ENCODE peak calls at places on chromosomes 12 and 14, in six cellular contexts. E is lung, Q is ovary, P is breast epithelium, K is fibroblast of lung, C is tibial artery. G is an unnamed sample. For H3K36me3, the result is how much of the 10 kb centered on the place peaks cover.

GRCh38 chr12:62817556-62818271 is 117.2 kb downstream of the PPM1H start:
- DNase-seq in Q (peak), P (no peak), C (no peak), E (no peak), K (peak), G (no peak)

GRCh38 chr14:92039073-92039719 is 663 bp downstream of the TRIP11 start:
- DNase-seq in C (no peak), K (peak), Q (peak), P (peak), E (no peak), G (no peak)

GRCh38 chr12:92465786-92466185 is 237.0 kb upstream of the PLEKHG7 start:
- DNase-seq in K (no peak), P (no peak), E (no peak), Q (no peak), C (no peak), G (no peak)

GRCh38 chr12:58148976-58149375 is 207.6 kb downstream of the ATP23 start:
- DNase-seq in C (no peak), K (no peak), E (no peak), Q (no peak), P (no peak), G (no peak)

GRCh38 chr12:106919910-106920544 is 35.7 kb upstream of the TMEM263 start:
- DNase-seq in E (no peak), Q (no peak), K (peak), P (no peak), C (no peak), G (no peak)

GRCh38 chr14:101628471-101628966 is 67.2 kb downstream of the DIO3 start:
- DNase-seq in P (peak), K (peak), E (peak), Q (peak), C (peak), G (no peak)

GRCh38 chr14:91218041-91218440 is 26.5 kb downstream of the GPR68 start:
- DNase-seq in P (no peak), K (no peak), E (no peak), Q (no peak), C (no peak), G (no peak)

GRCh38 chr12:130818381-130819247 is 20.4 kb downstream of the STX2 start:
- DNase-seq in P (peak), E (peak), C (no peak), Q (peak), K (peak), G (no peak)

GRCh38 chr14:89004195-89004594 is 179.7 kb downstream of the TTC8 start:
- DNase-seq in Q (no peak), K (peak), C (no peak), E (no peak), P (no peak), G (no peak)

DNA sequence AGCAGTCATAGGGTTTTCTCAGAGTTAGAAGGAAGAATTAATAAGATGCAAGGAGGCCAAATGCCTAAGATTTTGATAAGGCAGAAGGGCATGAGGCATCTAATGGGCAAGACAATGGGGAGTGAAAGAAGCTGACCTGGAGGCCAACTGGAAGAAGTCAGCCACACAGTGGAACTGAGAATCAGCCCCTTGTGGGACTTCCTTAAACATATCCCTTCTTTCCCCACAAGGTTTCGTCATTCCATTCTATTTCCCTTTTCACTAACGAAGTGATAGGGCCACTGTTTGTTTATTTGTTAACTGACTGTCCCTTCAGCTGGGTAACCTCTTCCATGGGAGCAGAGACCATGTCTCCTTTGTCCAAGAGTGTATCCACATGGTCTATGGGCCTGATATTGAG is 86.2 kb downstream of the HELB start:
- DNase-seq in C (no peak), Q (no peak), P (no peak), K (no peak), E (no peak), G (no peak)
- TF ChIP-seq CTCF in C (no peak), Q (no peak), P (no peak), K (no peak), E (no peak), G (no peak)

GRCh38 chr14:51871846-51872245 is 11.4 kb downstream of the GNG2 start:
- DNase-seq in C (no peak), K (no peak), Q (no peak), P (no peak), E (no peak), G (no peak)

GRCh38 chr14:51870620-51871019 is 10.2 kb downstream of the GNG2 start:
- DNase-seq in C (no peak), Q (no peak), E (no peak), P (no peak), K (no peak), G (no peak)

GRCh38 chr14:51872396-51872795 is 12.0 kb downstream of the GNG2 start:
- DNase-seq in Q (no peak), C (no peak), P (no peak), K (no peak), E (no peak), G (no peak)

GRCh38 chr14:51869426-51870113 is 9.2 kb downstream of the GNG2 start:
- DNase-seq in C (no peak), K (no peak), P (no peak), E (no peak), Q (no peak), G (no peak)

DNA sequence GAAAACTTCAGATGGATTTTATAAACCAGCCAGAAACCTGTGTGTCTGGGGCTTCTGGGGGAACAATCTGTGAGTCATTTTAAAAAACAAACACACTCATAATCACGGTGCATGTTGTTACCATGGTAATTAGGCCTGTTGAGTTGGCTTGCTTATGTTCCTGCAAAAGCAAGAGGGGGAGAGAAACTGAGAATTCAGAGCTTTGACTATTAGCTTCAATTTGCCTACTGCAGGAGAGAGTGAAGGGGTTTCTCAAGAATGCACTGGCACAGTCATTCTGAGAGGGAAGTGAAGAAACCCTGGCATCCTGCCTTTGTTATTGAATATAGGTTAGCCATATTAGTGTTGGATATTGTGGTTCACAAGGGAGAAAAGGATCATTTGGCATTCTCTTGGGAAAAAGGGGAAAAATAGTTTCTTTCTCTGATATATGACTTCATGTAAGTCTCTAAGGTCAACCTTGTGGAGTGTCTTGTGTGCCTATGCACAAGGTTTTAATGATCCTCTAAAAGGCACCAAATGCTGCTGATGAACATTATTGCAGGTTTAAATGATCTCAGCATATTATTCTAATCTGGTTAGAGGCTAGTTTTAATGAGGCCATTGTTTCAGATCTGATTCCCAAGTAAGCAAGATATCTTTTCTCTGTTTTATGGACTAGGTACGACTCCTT is 12.9 kb downstream of the GNG2 start:
- DNase-seq in E (no peak), P (no peak), Q (no peak), C (no peak), K (peak), G (no peak)
- H3K27ac ChIP-seq in E (no peak), P (peak), Q (no peak), C (no peak), K (peak), G (no peak)

DNA sequence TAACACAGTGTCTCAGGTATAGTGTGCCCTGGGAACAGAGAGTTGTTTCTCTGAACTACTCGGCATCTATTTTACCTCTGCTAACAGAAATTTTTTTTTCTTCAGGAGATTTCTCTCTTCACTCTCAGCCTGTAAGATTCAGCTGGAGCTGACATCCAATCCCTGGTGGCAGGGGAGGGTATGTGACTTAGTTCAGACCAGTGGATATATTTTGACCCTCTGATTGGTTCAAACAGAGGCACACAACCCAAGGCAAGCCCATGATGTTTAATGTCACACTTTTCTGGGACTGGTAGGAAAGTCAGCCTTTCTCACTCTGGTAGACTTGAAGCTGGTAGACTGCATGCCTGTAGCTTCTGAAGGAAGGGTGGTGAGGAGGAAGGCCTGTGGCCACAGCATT is 147.9 kb downstream of the HMGA2 start:
- DNase-seq in K (no peak), C (no peak), Q (no peak), E (no peak), P (no peak), G (no peak)
- H3K36me3 ChIP-seq in K (under half), C (under half), Q (under half), E (under half), P (under half), G (under half)

DNA sequence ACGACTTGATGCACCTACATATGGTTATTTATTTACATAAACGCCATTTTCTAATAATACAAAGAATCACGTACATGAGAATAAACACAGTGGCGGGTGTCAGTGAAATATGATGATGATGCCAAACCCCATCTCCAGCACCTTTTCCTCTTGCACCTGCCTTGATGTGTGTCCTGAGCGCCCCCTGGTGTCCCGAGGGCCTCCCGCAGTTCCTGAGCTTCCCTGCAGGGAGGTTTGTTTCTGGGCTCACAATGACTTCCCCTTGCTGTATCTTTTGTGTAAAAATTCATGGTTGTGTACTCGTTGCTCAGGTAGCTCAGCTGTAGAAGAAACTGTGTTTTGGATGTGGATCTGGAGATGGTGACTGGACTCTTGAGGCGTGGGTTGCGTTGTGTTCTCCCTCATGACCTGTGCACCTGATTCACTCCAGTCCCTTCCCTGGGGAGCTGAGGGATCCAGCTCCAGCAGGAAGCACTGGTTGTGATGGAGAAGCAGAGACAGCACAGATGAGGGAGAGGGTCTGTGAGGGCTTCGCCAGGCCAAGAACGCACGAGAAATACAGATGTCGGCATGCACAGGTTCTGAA is 1037.8 kb downstream of the TMEM121 start:
- DNase-seq in K (no peak), C (no peak), E (peak), P (no peak), Q (no peak), G (no peak)
- TF ChIP-seq CTCF in K (no peak), C (no peak), E (no peak), P (no peak), Q (no peak), G (no peak)

GRCh38 chr12:127393896-127394295 is 873.1 kb upstream of the TMEM132C start:
- DNase-seq in P (no peak), C (no peak), Q (no peak), E (no peak), K (peak), G (no peak)
- H3K27ac ChIP-seq in P (no peak), C (no peak), Q (no peak), E (no peak), K (peak), G (no peak)

DNA sequence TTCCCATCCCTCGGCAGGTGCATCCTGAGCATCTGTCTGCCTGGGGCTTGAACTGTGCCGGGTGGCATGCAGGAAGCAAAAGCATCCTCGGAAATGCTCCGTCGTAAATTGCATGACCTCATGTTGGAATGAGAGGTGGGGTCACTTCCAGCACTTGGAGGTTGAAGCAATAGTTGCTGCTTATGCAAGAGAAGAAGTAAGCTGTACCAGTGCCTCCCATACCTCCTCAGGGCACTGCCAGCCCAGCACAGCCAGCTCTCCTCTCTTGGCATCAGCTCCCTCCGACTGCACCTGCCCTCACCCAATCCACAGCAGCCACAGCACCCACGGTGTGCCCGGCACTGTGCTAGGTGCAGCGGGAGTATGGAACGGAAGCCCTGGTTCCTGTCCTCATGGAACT is 11.5 kb downstream of the TEAD4 start:
- DNase-seq in K (no peak), C (no peak), E (no peak), Q (no peak), P (no peak), G (no peak)
- H3K36me3 ChIP-seq in K (under half), C (under half), E (under half), Q (under half), P (under half), G (under half)

GRCh38 chr12:6612247-6612646 is 5.1 kb upstream of the CHD4 start:
- DNase-seq in Q (no peak), E (no peak), P (no peak), K (no peak), C (no peak), G (no peak)

GRCh38 chr12:6612652-6613014 is 5.5 kb upstream of the CHD4 start:
- DNase-seq in E (no peak), P (no peak), Q (no peak), K (no peak), C (no peak), G (no peak)

GRCh38 chr12:6613015-6613775 is 6.0 kb upstream of the CHD4 start:
- DNase-seq in K (peak), P (peak), C (peak), Q (peak), E (peak), G (peak)

GRCh38 chr12:6614513-6615177 is 7.5 kb upstream of the CHD4 start:
- DNase-seq in Q (no peak), P (no peak), C (no peak), E (no peak), K (no peak), G (no peak)

GRCh38 chr12:6613776-6614512 is 6.8 kb upstream of the CHD4 start:
- DNase-seq in C (peak), K (peak), Q (peak), E (peak), P (peak), G (peak)
- TF ChIP-seq CTCF in C (no peak), K (peak), Q (no peak), E (no peak), P (no peak), G (no peak)

DNA sequence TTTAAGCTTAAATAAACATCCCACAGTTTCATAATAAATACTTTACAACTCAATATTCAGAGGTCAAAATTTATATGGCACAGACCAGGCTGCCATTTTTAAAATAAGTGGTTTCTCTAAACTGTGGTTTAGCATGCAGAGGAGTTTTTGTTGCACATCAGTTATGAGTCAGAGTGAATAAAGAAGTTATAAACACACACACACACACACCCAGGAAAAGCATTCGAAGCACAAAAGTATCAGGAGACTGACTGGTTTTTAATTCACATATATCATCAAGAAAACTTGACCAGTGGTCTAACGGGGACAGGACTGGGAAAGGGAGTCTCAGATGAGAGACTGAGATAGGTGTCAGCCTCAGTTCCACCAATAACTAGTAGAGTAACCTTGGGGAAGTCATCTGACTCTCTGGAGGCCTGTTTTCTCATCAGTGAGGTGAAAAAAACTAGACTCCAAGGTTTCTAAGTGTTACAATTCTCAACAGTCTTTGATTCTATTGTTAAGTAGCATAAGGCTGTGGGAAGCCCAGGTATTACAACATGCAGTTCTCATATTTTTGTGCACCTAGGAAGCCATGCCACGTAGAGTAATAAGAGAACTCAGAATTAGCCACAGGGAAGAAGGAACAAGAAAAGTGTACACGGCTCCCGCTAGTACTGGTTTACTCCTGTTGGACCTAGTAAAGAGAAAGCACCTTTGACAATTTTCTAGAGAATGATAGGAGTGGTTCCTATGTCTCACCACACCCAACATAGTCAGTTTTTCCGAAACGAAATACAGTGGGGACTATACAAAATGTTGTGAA is 5.2 kb downstream of the PPTC7 start:
- DNase-seq in E (no peak), K (peak), C (no peak), Q (no peak), P (no peak), G (no peak)
- H3K27ac ChIP-seq in E (peak), K (peak), C (peak), Q (peak), P (peak), G (no peak)

GRCh38 chr12:121248611-121249010 is 38.7 kb downstream of the P2RX4 start:
- DNase-seq in Q (no peak), E (no peak), C (no peak), K (no peak), P (no peak), G (no peak)
- H3K36me3 ChIP-seq in Q (under half), E (half or more), C (half or more), K (under half), P (under half), G (under half)

DNA sequence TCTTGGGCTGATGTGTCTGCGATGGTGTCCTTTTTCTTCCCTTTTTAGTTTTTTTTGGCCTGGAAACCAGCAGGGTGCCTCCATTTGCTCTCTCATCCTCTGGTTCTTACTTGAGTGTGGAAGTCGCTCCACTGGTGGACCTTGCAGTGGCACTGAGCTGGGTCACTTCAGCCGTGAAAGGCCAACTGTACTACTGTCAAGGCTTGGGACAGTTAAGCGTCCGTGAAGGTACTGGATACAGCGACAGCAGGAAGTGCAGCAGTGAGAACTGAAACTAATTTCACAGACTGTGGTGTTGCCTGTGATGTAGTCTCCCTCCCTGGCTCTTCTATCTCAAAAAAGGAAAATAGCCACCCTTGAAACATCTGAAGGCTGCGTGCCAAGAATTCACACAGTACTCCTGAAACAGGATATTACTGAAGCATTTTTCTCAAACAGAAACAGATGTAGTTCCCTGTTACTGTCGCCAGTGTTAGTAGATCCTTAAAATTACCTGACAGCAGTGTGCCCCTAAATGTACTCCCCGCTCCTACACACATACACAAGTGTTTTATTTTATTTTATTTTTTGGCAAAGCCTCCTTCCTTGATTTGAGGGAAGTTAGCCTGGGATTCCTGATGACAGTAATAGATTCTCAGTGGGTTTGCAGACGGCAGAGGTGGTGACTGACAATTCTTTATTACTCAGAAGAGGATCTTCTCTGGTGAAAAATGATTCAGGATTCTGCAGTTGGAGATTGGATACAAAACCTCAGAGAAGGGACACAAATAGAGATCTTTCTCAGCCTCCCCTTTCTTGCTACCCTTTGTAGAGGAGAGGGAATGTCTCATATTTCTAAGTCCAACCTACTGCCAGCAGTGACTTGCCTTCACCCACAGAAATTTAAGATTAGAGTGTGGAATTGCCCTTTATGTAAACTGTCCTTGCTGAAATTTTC is 4.3 kb downstream of the SUSD6 start:
- DNase-seq in C (peak), K (peak), E (peak), P (peak), Q (peak), G (no peak)
- TF ChIP-seq CTCF in C (no peak), K (no peak), E (no peak), P (peak), Q (no peak), G (no peak)